ENCODE peak calls at places on chromosomes 6 and 20, in seven cellular contexts. O is left lung, Q is ovary, S is HCT116, B is H9, D is hepatocyte, E is Peyer's patch. C is an unnamed sample.

GRCh38 chr20:9200620-9201019 is 131.7 kb downstream of the PLCB4 start:
- DNase-seq in E (no peak), Q (no peak), D (peak; percentile 24), S (peak; percentile 36), B (no peak), O (no peak), C (no peak)

GRCh38 chr6:90233994-90234393 is 62.6 kb downstream of the BACH2 start:
- DNase-seq in S (no peak), O (no peak), Q (no peak), D (no peak), E (no peak), B (no peak), C (peak; percentile 79)

GRCh38 chr6:170206317-170206621 is 84.6 kb downstream of the DLL1 start:
- DNase-seq in D (no peak), S (no peak), E (peak; percentile 19), Q (no peak), B (no peak), O (no peak), C (no peak)

GRCh38 chr6:122494665-122495272 is 23.2 kb upstream of the SERINC1 start:
- DNase-seq in S (no peak), E (no peak), B (no peak), Q (no peak), O (no peak), D (no peak), C (no peak)

GRCh38 chr6:53630533-53631269 is 34.9 kb downstream of the KLHL31 start:
- DNase-seq in Q (no peak), D (no peak), S (no peak), B (no peak), E (no peak), O (no peak), C (no peak)

GRCh38 chr20:34983995-34984735 is 28.5 kb downstream of the MYH7B start:
- DNase-seq in S (no peak), E (no peak), B (peak; percentile 83), Q (no peak), O (peak; percentile 24), D (no peak), C (no peak)

GRCh38 chr20:59175861-59176260 is 12.2 kb downstream of the ZNF831 start:
- DNase-seq in D (no peak), Q (no peak), B (no peak), O (no peak), S (no peak), E (no peak), C (no peak)

GRCh38 chr6:106421491-106421890 is 61.0 kb downstream of the CRYBG1 start:
- DNase-seq in B (no peak), S (no peak), E (no peak), O (no peak), Q (no peak), D (no peak), C (no peak)

GRCh38 chr6:79543411-79543810 is 6.2 kb upstream of the LCA5 start:
- DNase-seq in E (no peak), Q (no peak), O (no peak), B (no peak), S (no peak), D (no peak), C (no peak)

GRCh38 chr20:3727333-3728035 is 5.0 kb upstream of the HSPA12B start:
- DNase-seq in S (no peak), B (no peak), Q (no peak), D (no peak), E (no peak), O (no peak), C (no peak)

GRCh38 chr6:50819527-50819905 is 845 bp downstream of the TFAP2B start:
- DNase-seq in D (peak; percentile 28), O (peak; percentile 84), S (no peak), E (no peak), B (no peak), Q (no peak), C (no peak)

GRCh38 chr6:155408231-155408630 is 47.4 kb downstream of the NOX3 start:
- DNase-seq in E (no peak), Q (no peak), D (no peak), S (no peak), O (no peak), B (no peak), C (no peak)

GRCh38 chr6:80203283-80203682 is 96.8 kb downstream of the BCKDHB start:
- DNase-seq in Q (no peak), D (no peak), B (no peak), S (no peak), O (no peak), E (no peak), C (no peak)

GRCh38 chr20:60272790-60273189 is 314.6 kb downstream of the CDH26 start:
- DNase-seq in D (no peak), S (no peak), E (no peak), B (no peak), Q (no peak), O (no peak), C (no peak)

GRCh38 chr6:73525546-73526330 is 4.9 kb upstream of the EEF1A1 start:
- DNase-seq in E (no peak), S (no peak), Q (no peak), O (no peak), B (no peak), D (no peak), C (no peak)

GRCh38 chr20:2299301-2299700 is 3.5 kb downstream of the TGM3 start:
- DNase-seq in S (no peak), B (no peak), E (peak; percentile 84), O (peak; percentile 94), D (peak; percentile 75), Q (no peak), C (no peak)

GRCh38 chr20:6566821-6567220 is 200.7 kb upstream of the BMP2 start:
- DNase-seq in S (no peak), D (peak; percentile 38), Q (no peak), B (no peak), E (no peak), O (no peak), C (no peak)

GRCh38 chr6:31725502-31726350 is 2.6 kb downstream of the MPIG6B start:
- DNase-seq in B (no peak), E (no peak), Q (no peak), O (no peak), D (no peak), S (no peak), C (no peak)

GRCh38 chr6:37984578-37984977 is 165.1 kb downstream of the ZFAND3 start:
- DNase-seq in S (no peak), O (no peak), D (no peak), B (no peak), Q (no peak), E (no peak), C (no peak)
- H3K4me1 ChIP-seq in S (peaks cover 10% of the 10 kb centered on the region), O (peaks cover 48% of the 10 kb centered on the region), D (peaks cover 19% of the 10 kb centered on the region), B (no peaks in the 10 kb centered on the region), Q (peaks cover 13% of the 10 kb centered on the region), E (no peaks in the 10 kb centered on the region), C (peaks cover 27% of the 10 kb centered on the region)

DNA sequence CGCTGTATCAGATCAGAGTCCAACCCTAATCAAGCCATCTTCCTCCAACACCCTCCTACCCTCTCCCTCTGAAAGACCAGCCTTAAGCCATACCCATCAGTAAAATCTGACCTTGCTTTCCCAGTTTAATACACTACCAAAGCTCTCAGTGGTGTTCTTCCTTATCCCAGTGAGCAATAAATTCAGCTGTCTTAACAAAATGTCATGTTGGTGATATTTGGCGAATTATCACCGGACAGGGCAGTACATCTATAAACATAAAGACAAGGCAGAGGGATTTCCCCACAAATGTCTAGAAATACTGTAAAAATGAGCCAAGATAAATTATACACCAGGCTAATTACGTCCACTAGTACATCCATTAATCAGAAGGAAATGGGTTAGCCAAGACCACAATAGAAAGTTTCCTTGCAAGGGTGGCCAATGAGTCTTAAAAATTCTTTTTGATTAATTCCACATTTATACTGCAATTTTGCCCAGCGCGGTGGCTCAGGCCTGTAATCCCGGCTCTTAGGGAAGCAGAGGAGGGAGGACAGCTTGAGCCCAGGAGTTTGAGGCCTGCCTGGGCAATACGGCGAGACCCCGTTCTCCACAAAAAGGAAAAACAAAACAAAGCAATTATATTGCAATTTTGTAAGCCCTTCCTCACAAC is 905 bp downstream of the RARS2 start:
- DNase-seq in S (no peak), D (no peak), O (no peak), Q (no peak), E (no peak), B (no peak), C (no peak)
- H3K27ac ChIP-seq in S (peak overlapping the region; percentile 38), D (peak overlapping the region; percentile 94), O (peak overlapping the region; percentile 85), Q (no peak overlapping the region), E (no peak overlapping the region), B (no peak overlapping the region), C (peak overlapping the region; percentile 90)

GRCh38 chr6:3162067-3162497 is 4.7 kb upstream of the TUBB2A start:
- DNase-seq in D (peak; percentile 36), S (no peak), E (no peak), B (no peak), Q (no peak), O (no peak), C (no peak)

GRCh38 chr6:3159805-3160781 is 2.7 kb upstream of the TUBB2A start:
- DNase-seq in B (peak; percentile 76), O (no peak), D (peak; percentile 93), E (peak; percentile 90), S (peak; percentile 33), Q (no peak), C (peak; percentile 70)

GRCh38 chr6:3164388-3164787 is 7.0 kb upstream of the TUBB2A start:
- DNase-seq in S (no peak), B (no peak), Q (no peak), D (no peak), E (no peak), O (no peak), C (no peak)

GRCh38 chr6:3163248-3163594 is 5.9 kb upstream of the TUBB2A start:
- DNase-seq in E (no peak), D (no peak), B (no peak), O (peak; percentile 82), S (no peak), Q (no peak), C (no peak)

DNA sequence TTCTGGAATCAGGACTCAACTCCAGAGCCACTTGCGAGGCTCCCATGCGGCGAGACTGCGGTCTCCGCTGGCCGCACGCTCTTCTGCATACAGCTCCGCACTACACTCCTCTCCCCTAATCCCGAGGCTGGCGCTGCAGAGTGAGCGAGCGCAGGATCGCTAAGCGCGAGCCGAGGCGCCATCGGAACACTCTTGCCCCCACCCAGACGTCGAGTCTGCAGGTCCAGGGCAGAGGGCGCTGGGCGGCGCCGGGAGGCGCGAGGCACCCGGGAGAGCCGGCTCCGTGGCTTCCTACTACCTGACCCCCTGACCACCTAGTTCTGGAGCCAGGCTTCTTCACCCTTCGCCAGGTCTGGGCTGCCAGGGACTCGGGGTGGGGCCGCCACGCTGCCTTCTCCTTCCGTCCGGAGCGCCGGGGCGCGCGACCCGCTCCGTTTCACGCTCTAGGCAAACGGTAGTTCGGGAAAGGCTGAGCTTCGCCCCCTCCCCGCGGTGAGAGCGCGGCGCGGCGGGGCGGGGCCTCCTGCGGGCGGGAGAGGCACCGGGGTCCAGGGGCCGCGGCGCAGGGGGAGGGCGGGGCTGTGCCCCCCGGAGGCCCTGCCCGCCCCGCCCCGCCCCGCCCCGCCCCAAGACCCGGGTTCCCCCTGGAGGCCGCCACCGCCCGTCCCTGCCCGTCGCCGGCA is 5.4 kb upstream of the TUBB2A start:
- DNase-seq in Q (peak; percentile 68), E (peak; percentile 94), B (peak; percentile 81), O (peak; percentile 92), D (peak; percentile 90), S (peak; percentile 56), C (peak; percentile 63)
- H3K4me1 ChIP-seq in Q (peaks cover 3% of the 10 kb centered on the region), E (no peaks in the 10 kb centered on the region), B (peaks cover 26% of the 10 kb centered on the region), O (peaks cover 19% of the 10 kb centered on the region), D (peaks cover 21% of the 10 kb centered on the region), S (peaks cover 74% of the 10 kb centered on the region), C (peaks cover 28% of the 10 kb centered on the region)

DNA sequence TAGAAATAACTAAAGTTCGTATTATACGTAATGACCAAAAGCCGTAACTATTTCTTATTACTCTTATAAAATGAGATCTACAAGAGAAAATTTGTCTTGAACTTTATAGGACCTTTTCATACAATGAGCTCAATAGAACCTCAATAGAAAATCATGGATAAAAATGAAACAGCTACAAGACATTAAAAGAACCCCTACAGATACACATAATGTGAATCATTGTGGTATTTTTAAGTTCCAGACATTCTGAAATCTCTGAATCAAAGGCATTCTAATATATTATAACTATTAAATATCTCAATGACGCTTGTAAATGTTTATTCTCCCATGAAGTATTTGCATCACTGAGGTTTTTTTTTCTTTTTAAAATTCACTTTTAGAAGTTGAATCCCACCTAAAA is 22.2 kb upstream of the POU3F2 start:
- DNase-seq in Q (no peak), D (no peak), E (no peak), B (no peak), S (no peak), O (no peak), C (no peak)
- H3K27ac ChIP-seq in Q (no peak overlapping the region), D (no peak overlapping the region), E (no peak overlapping the region), B (no peak overlapping the region), S (no peak overlapping the region), O (no peak overlapping the region), C (no peak overlapping the region)

C was measured in CD8-positive, alpha-beta memory T cell.